ENCODE peak calls at places on chromosome 9, in eight cellular contexts. One of them, this sample, is unnamed.
A peak's percentile ranks its signal among the peaks of the same experiment; 100 is the strongest.

GRCh38 chr9:37618817-37619216 is 26.4 kb upstream of the TOMM5 start:
- DNase-seq in SK-N-SH: no peak
- DNase-seq in cerebellar cortex: no peak
- DNase-seq in T-helper 9 cell: no peak
- DNase-seq in uterus: no peak
- DNase-seq in breast epithelium: no peak
- DNase-seq in kidney tubule cell: peak; percentile 21
- DNase-seq in right cardiac atrium: no peak
- DNase-seq in this sample: no peak

GRCh38 chr9:114364123-114364522 is 23.7 kb downstream of the AKNA start:
- DNase-seq in SK-N-SH: no peak
- DNase-seq in cerebellar cortex: no peak
- DNase-seq in T-helper 9 cell: no peak
- DNase-seq in uterus: no peak
- DNase-seq in breast epithelium: no peak
- DNase-seq in kidney tubule cell: peak; percentile 97
- DNase-seq in right cardiac atrium: no peak
- DNase-seq in this sample: no peak

GRCh38 chr9:110599468-110599867 is 19.9 kb upstream of the SVEP1 start:
- DNase-seq in SK-N-SH: no peak
- DNase-seq in cerebellar cortex: no peak
- DNase-seq in T-helper 9 cell: no peak
- DNase-seq in uterus: no peak
- DNase-seq in breast epithelium: no peak
- DNase-seq in kidney tubule cell: peak; percentile 30
- DNase-seq in right cardiac atrium: peak; percentile 42
- DNase-seq in this sample: no peak

GRCh38 chr9:126788631-126789349 is 16.1 kb upstream of the ZBTB43 start:
- DNase-seq in SK-N-SH: no peak
- DNase-seq in cerebellar cortex: no peak
- DNase-seq in T-helper 9 cell: no peak
- DNase-seq in uterus: no peak
- DNase-seq in breast epithelium: no peak
- DNase-seq in kidney tubule cell: peak; percentile 78
- DNase-seq in right cardiac atrium: no peak
- DNase-seq in this sample: no peak

GRCh38 chr9:124298646-124299235 is 41.0 kb downstream of the NEK6 start:
- DNase-seq in SK-N-SH: no peak
- DNase-seq in cerebellar cortex: no peak
- DNase-seq in T-helper 9 cell: no peak
- DNase-seq in uterus: no peak
- DNase-seq in breast epithelium: no peak
- DNase-seq in kidney tubule cell: peak; percentile 64
- DNase-seq in right cardiac atrium: no peak
- DNase-seq in this sample: no peak

GRCh38 chr9:69857131-69857530 is 36.5 kb downstream of the CFAP95 start:
- DNase-seq in SK-N-SH: no peak
- DNase-seq in cerebellar cortex: no peak
- DNase-seq in T-helper 9 cell: no peak
- DNase-seq in uterus: no peak
- DNase-seq in breast epithelium: no peak
- DNase-seq in kidney tubule cell: peak; percentile 71
- DNase-seq in right cardiac atrium: no peak
- DNase-seq in this sample: no peak

GRCh38 chr9:136096505-136097001 is 1.5 kb upstream of the NACC2 start:
- DNase-seq in SK-N-SH: no peak
- DNase-seq in cerebellar cortex: no peak
- DNase-seq in T-helper 9 cell: no peak
- DNase-seq in uterus: no peak
- DNase-seq in breast epithelium: no peak
- DNase-seq in kidney tubule cell: no peak
- DNase-seq in right cardiac atrium: no peak
- DNase-seq in this sample: no peak

GRCh38 chr9:98502976-98503325 is 205.8 kb downstream of the GABBR2 start:
- DNase-seq in SK-N-SH: no peak
- DNase-seq in cerebellar cortex: peak; percentile 41
- DNase-seq in T-helper 9 cell: no peak
- DNase-seq in uterus: no peak
- DNase-seq in breast epithelium: no peak
- DNase-seq in kidney tubule cell: peak; percentile 55
- DNase-seq in right cardiac atrium: no peak
- DNase-seq in this sample: peak; percentile 26

GRCh38 chr9:132210472-132211145 is 48.8 kb downstream of the NTNG2 start:
- DNase-seq in SK-N-SH: no peak
- DNase-seq in cerebellar cortex: no peak
- DNase-seq in T-helper 9 cell: no peak
- DNase-seq in uterus: no peak
- DNase-seq in breast epithelium: no peak
- DNase-seq in kidney tubule cell: peak; percentile 79
- DNase-seq in right cardiac atrium: no peak
- DNase-seq in this sample: no peak

GRCh38 chr9:38141751-38142150 is 72.7 kb upstream of the SHB start:
- DNase-seq in SK-N-SH: no peak
- DNase-seq in cerebellar cortex: no peak
- DNase-seq in T-helper 9 cell: no peak
- DNase-seq in uterus: no peak
- DNase-seq in breast epithelium: no peak
- DNase-seq in kidney tubule cell: peak; percentile 85
- DNase-seq in right cardiac atrium: no peak
- DNase-seq in this sample: no peak